ENCODE peak calls at places on chromosomes 7 and 10, in five cellular contexts. S is midbrain; D is A172; A is skeletal muscle cell; T is activated T-helper 1 cell treated with anti-CD3 and anti-CD28 coated beads, Interleukin-12 subunit alpha, Interleukin-12 subunit beta, Interleukin-2, Interleukin-4 antibody, amounts not matched to agents 30 ng/mL and 10 ng/mL and 1 ng/mL, durations not matched to agents 14 hours and 24 hours and 36 hours. V is an unnamed sample.
A peak's percentile ranks its signal among the peaks of the same experiment; 100 is the strongest.

GRCh38 chr7:44756904-44757303 is 8.3 kb downstream of the ZMIZ2 start:
- DNase-seq in A (no peak), S (no peak), T (no peak), D (no peak), V (no peak)

GRCh38 chr7:45657136-45657889 is 83.1 kb downstream of the ADCY1 start:
- DNase-seq in T (no peak), A (no peak), D (no peak), S (no peak), V (no peak)

GRCh38 chr7:138885383-138886147 is 87.6 kb upstream of the ATP6V0A4 start:
- DNase-seq in A (no peak), S (no peak), T (no peak), D (no peak), V (no peak)

GRCh38 chr10:33258951-33259350 is 75.5 kb downstream of the NRP1 start:
- DNase-seq in A (no peak), T (no peak), S (no peak), D (peak; percentile 88), V (no peak)

GRCh38 chr10:65898055-65898454 is 1027.8 kb upstream of the LRRTM3 start:
- DNase-seq in D (no peak), A (no peak), T (no peak), S (no peak), V (no peak)

GRCh38 chr10:30254926-30255325 is 94.2 kb downstream of the MTPAP start:
- DNase-seq in S (no peak), T (no peak), D (no peak), A (no peak), V (no peak)

GRCh38 chr7:87328281-87328680 is 17.2 kb upstream of the CROT start:
- DNase-seq in S (no peak), A (no peak), T (no peak), D (no peak), V (no peak)

GRCh38 chr10:34627741-34628140 is 187.4 kb downstream of the PARD3 start:
- DNase-seq in A (no peak), D (no peak), T (no peak), S (no peak), V (no peak)

GRCh38 chr10:3911241-3911640 is 126.2 kb upstream of the KLF6 start:
- DNase-seq in T (no peak), S (no peak), D (no peak), A (no peak), V (no peak)

GRCh38 chr10:100008708-100009282 is 952 bp downstream of the DNMBP start:
- DNase-seq in T (no peak), S (no peak), A (no peak), D (no peak), V (no peak)

GRCh38 chr10:117217196-117217761 is 20.0 kb downstream of the KCNK18 start:
- DNase-seq in T (no peak), S (no peak), D (no peak), A (no peak), V (no peak)

GRCh38 chr10:98242823-98243222 is 25.2 kb downstream of the LOXL4 start:
- DNase-seq in T (no peak), S (peak; percentile 12), D (peak; percentile 36), A (no peak), V (no peak)

GRCh38 chr7:73701357-73701995 is 18.0 kb downstream of the STX1A start:
- DNase-seq in S (no peak), A (no peak), D (peak; percentile 77), T (no peak), V (no peak)

GRCh38 chr7:51376420-51377092 is 59.9 kb upstream of the COBL start:
- DNase-seq in A (no peak), T (no peak), D (peak; percentile 94), S (no peak), V (peak; percentile 21)

GRCh38 chr7:153886506-153887391 is 165.4 kb upstream of the DPP6 start:
- DNase-seq in S (peak; percentile 52), A (no peak), T (no peak), D (no peak), V (no peak)

GRCh38 chr10:113644185-113645120 is 19.4 kb downstream of the NRAP start:
- DNase-seq in T (no peak), D (peak; percentile 68), A (no peak), S (no peak), V (peak; percentile 22)

GRCh38 chr10:17585001-17585400 is 32.2 kb downstream of the HACD1 start:
- DNase-seq in D (no peak), S (no peak), A (no peak), T (no peak), V (no peak)

GRCh38 chr10:95756061-95756751 is at the start of gene ENTPD1:
- DNase-seq in D (no peak), T (no peak), S (peak; percentile 44), A (no peak), V (no peak)

GRCh38 chr10:77321868-77322267 is 315.7 kb downstream of the KCNMA1 start:
- DNase-seq in S (no peak), T (no peak), A (no peak), D (peak; percentile 33), V (no peak)

GRCh38 chr10:97538401-97538800 is 34.2 kb upstream of the ANKRD2 start:
- DNase-seq in S (no peak), D (no peak), T (no peak), A (no peak), V (no peak)

GRCh38 chr7:47326808-47327207 is 255.1 kb downstream of the TNS3 start:
- DNase-seq in D (no peak), A (peak; percentile 51), T (no peak), S (peak; percentile 48), V (no peak)

GRCh38 chr7:9391221-9391620 is 957.8 kb downstream of the NXPH1 start:
- DNase-seq in S (no peak), A (no peak), D (peak; percentile 17), T (no peak), V (no peak)

GRCh38 chr7:30321089-30321991 is 36.9 kb downstream of the ZNRF2 start:
- DNase-seq in A (no peak), S (no peak), T (no peak), D (peak; percentile 38), V (peak; percentile 23)

GRCh38 chr10:61992059-61992460 is 90.6 kb downstream of the ARID5B start:
- DNase-seq in D (no peak), S (no peak), T (no peak), A (no peak), V (peak; percentile 47)

GRCh38 chr10:15719899-15720634 is at the start of gene ITGA8:
- DNase-seq in T (no peak), A (no peak), S (no peak), D (no peak), V (no peak)

GRCh38 chr10:113099431-113100298 is 149.6 kb downstream of the TCF7L2 start:
- DNase-seq in T (no peak), A (no peak), D (no peak), S (no peak), V (no peak)

GRCh38 chr10:114783686-114784085 is 37.9 kb upstream of the FHIP2A start:
- DNase-seq in T (no peak), A (no peak), D (no peak), S (no peak), V (no peak)

GRCh38 chr7:100515072-100515532 is 23.9 kb upstream of the AGFG2 start:
- DNase-seq in D (peak; percentile 49), A (peak; percentile 58), S (no peak), T (no peak), V (peak; percentile 81)

GRCh38 chr10:79275431-79275851 is 71.8 kb upstream of the PPIF start:
- DNase-seq in A (no peak), S (peak; percentile 55), T (no peak), D (no peak), V (no peak)